ENCODE peak calls at places on chromosomes 16 and 17, in nine cellular contexts. K is T-cell, Z is nucleus accumbens, Q is hippocampal formation, E is adipocyte, V is G401, H is EH, R is ELR, C is amygdala. O is an unnamed sample.

GRCh38 chr17:17944743-17945142 is 27.5 kb downstream of the TOM1L2 start:
- DNase-seq in H (no peak), V (peak; percentile 75), C (no peak), Q (no peak), K (no peak), R (no peak), Z (no peak), E (no peak), O (no peak)

GRCh38 chr17:60392845-60393702 is 1.1 kb upstream of the USP32 start:
- DNase-seq in C (no peak), E (peak; percentile 71), H (peak; percentile 60), V (peak; percentile 61), Z (no peak), K (no peak), Q (no peak), R (peak; percentile 72), O (peak; percentile 41)

GRCh38 chr17:40461036-40461721 is 17.9 kb downstream of the IGFBP4 start:
- DNase-seq in E (peak; percentile 76), K (no peak), H (peak; percentile 52), R (no peak), Q (no peak), C (no peak), V (no peak), Z (no peak), O (peak; percentile 60)

GRCh38 chr17:30567231-30568116 is 90.3 kb downstream of the GOSR1 start:
- DNase-seq in E (no peak), Q (no peak), R (no peak), K (no peak), Z (no peak), V (no peak), C (no peak), H (no peak), O (no peak)

GRCh38 chr16:70579648-70580630 is 56.3 kb downstream of the SF3B3 start:
- DNase-seq in V (no peak), C (no peak), K (no peak), R (no peak), Q (no peak), E (no peak), H (no peak), Z (no peak), O (no peak)

GRCh38 chr16:65117701-65118448 is 4.0 kb downstream of the CDH11 start:
- DNase-seq in V (peak; percentile 94), K (no peak), Q (peak; percentile 94), Z (peak; percentile 60), E (peak; percentile 93), H (peak; percentile 92), R (peak; percentile 68), C (peak; percentile 86), O (peak; percentile 68)

GRCh38 chr17:72358465-72358864 is 237.6 kb downstream of the SOX9 start:
- DNase-seq in C (no peak), Q (no peak), K (no peak), H (peak; percentile 78), Z (no peak), E (peak; percentile 64), V (no peak), R (peak; percentile 89), O (peak; percentile 72)

GRCh38 chr16:55779391-55780094 is 53.4 kb downstream of the CES1 start:
- DNase-seq in Q (no peak), R (no peak), E (no peak), K (no peak), Z (no peak), V (no peak), C (no peak), H (no peak), O (no peak)

GRCh38 chr16:31873556-31874353 is at the start of gene ZNF267:
- DNase-seq in C (peak; percentile 88), R (peak; percentile 97), K (peak; percentile 92), Z (peak; percentile 81), E (peak; percentile 99), H (peak; percentile 94), Q (peak; percentile 84), V (peak; percentile 93), O (peak; percentile 96)

GRCh38 chr16:85969159-85969558 is 70.2 kb downstream of the IRF8 start:
- DNase-seq in Z (no peak), H (peak; percentile 71), V (no peak), Q (no peak), C (no peak), E (peak; percentile 67), K (no peak), R (peak; percentile 19), O (peak; percentile 50)

GRCh38 chr17:59505610-59506276 is 59.7 kb upstream of the DHX40 start:
- DNase-seq in H (no peak), Q (no peak), Z (no peak), K (no peak), C (no peak), R (peak; percentile 15), E (no peak), V (no peak), O (peak; percentile 15)

GRCh38 chr17:81980752-81981239 is 3.4 kb downstream of the ASPSCR1 start:
- DNase-seq in C (no peak), R (no peak), Z (no peak), K (no peak), Q (no peak), V (no peak), H (no peak), E (no peak), O (no peak)

GRCh38 chr17:36600477-36600876 is 906 bp upstream of the MRM1 start:
- DNase-seq in Z (no peak), V (no peak), K (no peak), R (no peak), H (no peak), C (no peak), Q (no peak), E (no peak), O (no peak)